ENCODE peak calls at places on chromosomes 16 and 17, in ten cellular contexts. G, X, Y, V, D, F, I, E, Z and W are unnamed samples.

GRCh38 chr17:7173687-7174602 is 5.2 kb downstream of the ASGR1 start:
- DNase-seq in G (no peak), X (no peak), Y (no peak), V (no peak), D (peak; percentile 58), F (peak; percentile 63), I (peak; percentile 66), E (peak; percentile 91), Z (peak; percentile 82), W (peak; percentile 92)

GRCh38 chr17:66240630-66241029 is 11.4 kb upstream of the APOH start:
- DNase-seq in G (peak; percentile 74), X (no peak), Y (no peak), V (no peak), D (no peak), F (no peak), I (no peak), E (no peak), Z (no peak), W (no peak)

GRCh38 chr17:18185391-18185790 is 1.8 kb downstream of the ALKBH5 start:
- DNase-seq in G (peak; percentile 43), X (no peak), Y (no peak), V (no peak), D (no peak), F (no peak), I (no peak), E (no peak), Z (no peak), W (no peak)

GRCh38 chr16:68470461-68471150 is 22.3 kb upstream of the SMPD3 start:
- DNase-seq in G (no peak), X (no peak), Y (no peak), V (no peak), D (peak; percentile 29), F (peak; percentile 54), I (peak; percentile 44), E (peak; percentile 63), Z (no peak), W (peak; percentile 75)

GRCh38 chr17:34892864-34893263 is 68.4 kb downstream of the CCT6B start:
- DNase-seq in G (no peak), X (peak; percentile 67), Y (no peak), V (peak; percentile 50), D (no peak), F (no peak), I (no peak), E (no peak), Z (no peak), W (no peak)

GRCh38 chr17:19384723-19385391 is 2.1 kb downstream of the MFAP4 start:
- DNase-seq in G (peak; percentile 91), X (peak; percentile 35), Y (no peak), V (no peak), D (peak; percentile 82), F (peak; percentile 94), I (peak; percentile 91), E (peak; percentile 74), Z (no peak), W (peak; percentile 79)

GRCh38 chr17:78197147-78197830 is 10.1 kb downstream of the AFMID start:
- DNase-seq in G (no peak), X (no peak), Y (no peak), V (no peak), D (no peak), F (no peak), I (no peak), E (no peak), Z (no peak), W (no peak)

GRCh38 chr17:28733346-28733745 is 4.8 kb downstream of the NEK8 start:
- DNase-seq in G (no peak), X (no peak), Y (no peak), V (no peak), D (no peak), F (no peak), I (no peak), E (no peak), Z (no peak), W (no peak)

GRCh38 chr16:57341441-57342303 is 16.9 kb upstream of the CCL22 start:
- DNase-seq in G (peak; percentile 86), X (no peak), Y (no peak), V (no peak), D (no peak), F (no peak), I (peak; percentile 35), E (no peak), Z (no peak), W (no peak)

GRCh38 chr17:72193395-72194106 is 72.7 kb downstream of the SOX9 start:
- DNase-seq in G (peak; percentile 69), X (no peak), Y (no peak), V (no peak), D (no peak), F (peak; percentile 30), I (no peak), E (no peak), Z (no peak), W (no peak)

GRCh38 chr17:36703860-36704266 is 102.5 kb downstream of the MRM1 start:
- DNase-seq in G (peak; percentile 11), X (peak; percentile 87), Y (no peak), V (peak; percentile 51), D (peak; percentile 17), F (no peak), I (peak; percentile 68), E (peak; percentile 58), Z (no peak), W (peak; percentile 75)

GRCh38 chr17:74796211-74796610 is 20.1 kb upstream of the NAT9 start:
- DNase-seq in G (no peak), X (no peak), Y (no peak), V (no peak), D (no peak), F (no peak), I (no peak), E (no peak), Z (no peak), W (no peak)

GRCh38 chr17:40072481-40073346 is 9.9 kb downstream of the THRA start:
- DNase-seq in G (no peak), X (peak; percentile 76), Y (no peak), V (no peak), D (peak; percentile 22), F (no peak), I (peak; percentile 81), E (no peak), Z (no peak), W (no peak)

GRCh38 chr16:20906225-20906870 is 5.8 kb downstream of the LYRM1 start:
- DNase-seq in G (peak; percentile 85), X (no peak), Y (no peak), V (no peak), D (no peak), F (no peak), I (no peak), E (no peak), Z (no peak), W (no peak)

GRCh38 chr16:20903116-20903888 is 2.7 kb downstream of the LYRM1 start:
- DNase-seq in G (no peak), X (no peak), Y (no peak), V (no peak), D (no peak), F (no peak), I (no peak), E (no peak), Z (no peak), W (no peak)

GRCh38 chr16:20905576-20905975 is 5.0 kb downstream of the LYRM1 start:
- DNase-seq in G (peak; percentile 16), X (no peak), Y (no peak), V (no peak), D (no peak), F (no peak), I (no peak), E (no peak), Z (no peak), W (no peak)

GRCh38 chr16:20903889-20904506 is 3.4 kb downstream of the LYRM1 start:
- DNase-seq in G (no peak), X (no peak), Y (no peak), V (no peak), D (no peak), F (no peak), I (no peak), E (no peak), Z (no peak), W (no peak)

GRCh38 chr16:20904507-20905079 is 4.0 kb downstream of the LYRM1 start:
- DNase-seq in G (peak; percentile 60), X (no peak), Y (no peak), V (no peak), D (no peak), F (no peak), I (no peak), E (no peak), Z (no peak), W (no peak)
- H3K4me1 ChIP-seq in G (peaks cover 20% of the 10 kb centered on the region), X (peaks cover 32% of the 10 kb centered on the region), Y (peaks cover 77% of the 10 kb centered on the region), V (peaks cover 60% of the 10 kb centered on the region), D (peaks cover 57% of the 10 kb centered on the region), F (no peaks in the 10 kb centered on the region), I (peaks cover 26% of the 10 kb centered on the region), E (peaks cover 62% of the 10 kb centered on the region), Z (peaks cover 4% of the 10 kb centered on the region), W (peaks cover 65% of the 10 kb centered on the region)

DNA sequence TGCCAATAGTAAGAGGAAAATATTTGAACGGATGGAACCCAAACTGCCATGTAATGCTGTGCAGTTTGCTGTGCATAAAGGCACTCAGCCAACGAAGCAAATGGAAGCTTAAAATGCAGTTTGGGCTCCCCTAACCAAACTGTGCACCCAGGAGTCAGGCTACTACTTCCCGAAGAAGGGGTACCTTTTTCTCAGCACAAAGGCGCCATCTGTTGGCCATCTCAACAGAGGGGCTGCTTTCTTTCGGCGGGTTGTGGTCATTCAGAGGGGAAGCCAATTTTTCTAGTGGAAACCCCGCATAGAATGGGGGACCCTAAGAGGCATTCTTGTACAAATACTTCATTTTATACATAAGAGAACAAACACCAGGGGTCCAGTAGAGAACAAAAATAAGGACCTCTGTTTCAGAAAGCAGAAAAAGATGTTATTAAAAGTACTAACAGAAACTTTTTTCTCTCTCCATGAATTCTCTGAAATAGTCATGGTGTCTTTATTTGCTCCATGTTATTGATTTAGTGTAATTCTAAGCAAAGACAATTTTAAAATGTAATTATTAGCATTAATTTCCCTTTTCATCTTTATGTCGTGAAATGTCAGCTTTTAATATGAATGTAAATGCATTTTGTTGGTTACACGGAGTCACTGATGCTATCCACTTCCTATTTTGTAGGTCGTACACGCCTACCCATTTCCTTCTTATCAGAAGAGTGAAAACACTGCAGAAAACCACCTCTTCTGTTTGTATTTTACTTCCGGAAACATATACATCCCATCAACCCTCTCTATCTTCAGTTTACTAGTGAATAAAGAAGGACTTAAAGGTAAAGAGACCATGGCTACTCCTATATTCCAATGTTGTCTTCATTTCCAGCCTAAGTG is 453.3 kb downstream of the KCNJ2 start:
- DNase-seq in G (peak; percentile 18), X (peak; percentile 9), Y (no peak), V (peak; percentile 25), D (peak; percentile 50), F (no peak), I (peak; percentile 56), E (peak; percentile 51), Z (no peak), W (peak; percentile 62)
- TF ChIP-seq CTCF in G (peak; percentile 36), X (peak; percentile 40), Y (no peak), V (peak; percentile 67), D (peak; percentile 7), F (no peak), I (no peak), E (peak; percentile 56), Z (peak; percentile 24), W (peak; percentile 58)

GRCh38 chr16:50680556-50680893 is 587 bp downstream of the SNX20 start:
- DNase-seq in G (no peak), X (no peak), Y (no peak), V (no peak), D (no peak), F (no peak), I (no peak), E (no peak), Z (no peak), W (no peak)
- H3K4me3 ChIP-seq in G (no peak overlapping the region), X (no peak overlapping the region), Y (peak overlapping the region; percentile 60), V (no peak overlapping the region), D (peak overlapping the region; percentile 23), F (peak overlapping the region; percentile 28), I (no peak overlapping the region), E (peak overlapping the region; percentile 58), Z (peak overlapping the region; percentile 27), W (peak overlapping the region; percentile 48)

GRCh38 chr17:49632201-49632600 is 45.7 kb downstream of the SPOP start:
- DNase-seq in G (no peak), X (no peak), Y (no peak), V (no peak), D (no peak), F (no peak), I (no peak), E (no peak), Z (no peak), W (no peak)
- H3K4me1 ChIP-seq in G (peaks cover 10% of the 10 kb centered on the region), X (no peaks in the 10 kb centered on the region), Y (peaks cover 100% of the 10 kb centered on the region), V (peaks cover 11% of the 10 kb centered on the region), D (peaks cover 85% of the 10 kb centered on the region), F (no peaks in the 10 kb centered on the region), I (no peaks in the 10 kb centered on the region), E (peaks cover 75% of the 10 kb centered on the region), Z (no peaks in the 10 kb centered on the region), W (peaks cover 66% of the 10 kb centered on the region)